ENCODE peak calls at places on chromosomes 3 and 15, in eight cellular contexts. O, Z, I, H, R, B, P and E are unnamed samples.

GRCh38 chr3:20698896-20699295 is 512.9 kb upstream of the SGO1 start:
- DNase-seq in O (no peak), Z (no peak), I (no peak), H (no peak), R (no peak), B (no peak), P (no peak), E (no peak)

GRCh38 chr15:100263031-100263430 is 78.7 kb downstream of the ADAMTS17 start:
- DNase-seq in O (no peak), Z (no peak), I (no peak), H (no peak), R (no peak), B (no peak), P (no peak), E (no peak)

GRCh38 chr3:143165211-143165610 is 45.6 kb downstream of the CHST2 start:
- DNase-seq in O (no peak), Z (no peak), I (no peak), H (no peak), R (no peak), B (no peak), P (no peak), E (no peak)

GRCh38 chr15:60444289-60444912 is 34.5 kb downstream of the ICE2 start:
- DNase-seq in O (no peak), Z (peak; percentile 51), I (no peak), H (no peak), R (peak; percentile 4), B (no peak), P (no peak), E (no peak)

GRCh38 chr15:33059184-33059583 is 135.3 kb downstream of the FMN1 start:
- DNase-seq in O (no peak), Z (peak; percentile 80), I (no peak), H (no peak), R (no peak), B (no peak), P (no peak), E (no peak)

GRCh38 chr3:142976621-142977398 is 13.3 kb upstream of the PAQR9 start:
- DNase-seq in O (peak; percentile 79), Z (peak; percentile 96), I (no peak), H (peak; percentile 56), R (peak; percentile 65), B (peak; percentile 88), P (peak; percentile 61), E (peak; percentile 92)

GRCh38 chr15:63301088-63301487 is 23.7 kb downstream of the APH1B start:
- DNase-seq in O (no peak), Z (no peak), I (no peak), H (no peak), R (no peak), B (no peak), P (no peak), E (no peak)

GRCh38 chr3:28575100-28575747 is 226.6 kb upstream of the AZI2 start:
- DNase-seq in O (peak; percentile 65), Z (no peak), I (no peak), H (no peak), R (no peak), B (peak; percentile 17), P (no peak), E (peak; percentile 74)

GRCh38 chr3:101853465-101853864 is 4.2 kb downstream of the NFKBIZ start:
- DNase-seq in O (no peak), Z (no peak), I (no peak), H (no peak), R (no peak), B (no peak), P (no peak), E (no peak)

GRCh38 chr3:123884258-123884831 is at the start of gene MYLK:
- DNase-seq in O (peak; percentile 88), Z (peak; percentile 95), I (no peak), H (peak; percentile 74), R (peak; percentile 60), B (peak; percentile 79), P (peak; percentile 61), E (peak; percentile 76)

GRCh38 chr15:45869034-45869668 is 234.3 kb downstream of the SQOR start:
- DNase-seq in O (no peak), Z (no peak), I (no peak), H (no peak), R (no peak), B (no peak), P (no peak), E (no peak)

GRCh38 chr3:176595307-176595706 is 602.0 kb downstream of the TBL1XR1 start:
- DNase-seq in O (no peak), Z (peak; percentile 24), I (no peak), H (no peak), R (no peak), B (no peak), P (no peak), E (no peak)

GRCh38 chr3:10551821-10552630 is 46.6 kb upstream of the ATP2B2 start:
- DNase-seq in O (peak; percentile 85), Z (peak; percentile 19), I (peak; percentile 79), H (peak; percentile 41), R (no peak), B (peak; percentile 22), P (peak; percentile 15), E (peak; percentile 48)

GRCh38 chr3:101825904-101826445 is 23.3 kb upstream of the NFKBIZ start:
- DNase-seq in O (no peak), Z (peak; percentile 45), I (no peak), H (no peak), R (no peak), B (no peak), P (no peak), E (no peak)

GRCh38 chr3:73070675-73071575 is 9.5 kb downstream of the EBLN2 start:
- DNase-seq in O (no peak), Z (peak; percentile 92), I (no peak), H (no peak), R (no peak), B (no peak), P (no peak), E (no peak)

GRCh38 chr3:76051145-76051544 is 265.8 kb upstream of the ZNF717 start:
- DNase-seq in O (no peak), Z (no peak), I (no peak), H (no peak), R (no peak), B (no peak), P (no peak), E (no peak)

GRCh38 chr3:146148468-146148931 is 12.5 kb downstream of the PLOD2 start:
- DNase-seq in O (no peak), Z (peak; percentile 47), I (no peak), H (no peak), R (no peak), B (no peak), P (no peak), E (no peak)

GRCh38 chr3:138254199-138254598 is 67.1 kb downstream of the ARMC8 start:
- DNase-seq in O (no peak), Z (no peak), I (no peak), H (no peak), R (peak; percentile 25), B (no peak), P (no peak), E (no peak)

DNA sequence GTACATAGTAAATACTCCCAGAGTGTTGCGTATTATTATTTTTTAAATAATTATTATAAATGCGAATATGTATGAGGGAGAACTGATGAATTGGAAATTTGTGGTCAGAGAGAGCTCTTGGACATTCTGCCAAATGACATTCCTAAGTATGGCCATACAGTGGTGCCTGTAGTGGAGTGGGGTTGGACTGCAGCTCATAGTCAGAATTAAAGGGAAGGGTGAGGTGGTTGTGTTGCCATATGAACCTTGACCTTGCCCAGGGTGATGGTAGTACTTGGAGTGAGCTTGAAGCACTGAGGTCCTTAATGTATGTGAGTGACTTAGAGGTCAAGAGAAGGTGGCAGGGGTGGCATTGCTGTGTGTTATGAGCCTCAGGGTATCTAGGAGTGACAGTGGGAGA is 26.1 kb downstream of the PDE8A start:
- DNase-seq in O (no peak), Z (no peak), I (no peak), H (no peak), R (no peak), B (no peak), P (no peak), E (no peak)
- H3K4me1 ChIP-seq in O (peaks cover 50% of the 10 kb centered on the region), Z (peaks cover 21% of the 10 kb centered on the region), I (peaks cover 11% of the 10 kb centered on the region), H (peaks cover 28% of the 10 kb centered on the region), R (peaks cover 4% of the 10 kb centered on the region), B (peaks cover 20% of the 10 kb centered on the region), P (peaks cover 4% of the 10 kb centered on the region), E (peaks cover 16% of the 10 kb centered on the region)

DNA sequence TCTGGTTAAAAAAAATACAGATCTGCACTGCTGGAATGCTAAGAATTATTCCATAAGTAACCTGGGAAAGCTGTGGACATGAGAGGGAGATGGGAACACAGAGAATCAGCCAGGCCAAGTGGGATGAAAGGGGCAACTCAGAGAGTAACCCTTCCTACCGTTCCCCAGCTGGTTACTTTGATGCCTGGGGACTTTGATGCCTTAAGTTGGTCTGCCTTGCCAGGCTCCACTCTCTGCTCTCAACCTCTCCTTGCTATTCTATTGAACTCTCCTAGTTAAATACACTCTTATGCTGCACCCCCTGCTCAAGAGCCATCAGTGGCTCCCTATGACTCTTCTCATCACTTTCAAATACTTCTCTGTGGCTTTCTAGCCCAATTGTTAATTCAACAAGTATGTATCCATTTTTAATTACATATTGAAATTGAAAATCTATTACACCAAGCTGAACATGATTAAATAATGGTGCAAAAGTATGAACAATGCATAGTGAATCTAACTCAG is 315.5 kb downstream of the TLE3 start:
- DNase-seq in O (no peak), Z (no peak), I (no peak), H (no peak), R (no peak), B (no peak), P (no peak), E (no peak)
- H3K4me3 ChIP-seq in O (no peak overlapping the region), Z (no peak overlapping the region), I (no peak overlapping the region), H (no peak overlapping the region), R (no peak overlapping the region), B (no peak overlapping the region), P (no peak overlapping the region), E (no peak overlapping the region)

DNA sequence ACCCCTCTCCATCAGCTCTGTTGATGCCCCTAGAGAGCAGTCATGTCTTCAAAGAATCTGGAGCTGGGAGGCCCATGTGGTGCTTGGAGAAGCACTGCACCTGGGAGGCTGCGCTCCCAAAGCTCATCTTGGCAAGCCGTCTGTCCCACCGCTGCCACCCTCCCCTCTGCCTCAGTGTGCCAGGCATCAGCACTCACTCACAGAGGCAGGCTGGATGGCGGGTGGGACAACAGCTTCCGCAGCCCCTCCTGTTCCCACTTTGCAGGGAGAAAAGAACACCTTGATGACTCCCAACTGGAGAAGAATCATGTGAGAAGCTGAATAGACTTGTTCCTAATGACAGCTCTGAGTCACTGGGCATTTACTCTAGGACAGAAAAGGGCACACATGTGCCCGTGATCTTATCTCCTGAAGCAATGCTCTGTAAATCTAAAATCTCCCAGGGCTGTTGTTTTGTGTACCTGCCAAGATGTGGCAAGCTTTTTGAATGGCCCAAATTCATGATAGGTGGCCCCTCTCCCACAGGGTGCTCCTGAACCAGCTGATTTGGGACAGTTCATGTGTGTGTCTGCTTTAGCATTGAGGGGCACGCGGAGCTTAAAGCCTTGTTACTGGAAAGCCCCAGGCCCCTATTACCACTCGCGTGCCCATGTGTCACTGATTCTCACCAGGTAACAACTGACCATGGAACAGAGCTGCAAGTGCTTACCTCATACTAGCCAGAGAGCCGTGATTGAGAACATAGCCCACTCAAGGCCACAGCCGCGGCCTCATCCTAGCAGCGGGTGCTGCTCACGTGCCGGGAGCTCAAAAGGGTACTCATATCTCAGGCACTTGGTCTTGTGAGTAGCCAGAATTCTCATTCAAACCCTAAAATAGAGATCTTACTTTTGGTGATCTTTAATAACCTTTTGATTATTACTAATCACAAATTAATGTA is 104.4 kb downstream of the DNAJB8 start:
- DNase-seq in O (no peak), Z (no peak), I (no peak), H (no peak), R (no peak), B (no peak), P (no peak), E (peak; percentile 36)
- H3K4me1 ChIP-seq in O (no peaks in the 10 kb centered on the region), Z (peaks cover 10% of the 10 kb centered on the region), I (no peaks in the 10 kb centered on the region), H (no peaks in the 10 kb centered on the region), R (peaks cover 6% of the 10 kb centered on the region), B (peaks cover 4% of the 10 kb centered on the region), P (peaks cover 2% of the 10 kb centered on the region), E (peaks cover 8% of the 10 kb centered on the region)

GRCh38 chr3:98482717-98483482 is 14.6 kb upstream of the OR5K2 start:
- DNase-seq in O (no peak), Z (no peak), I (no peak), H (no peak), R (peak; percentile 92), B (no peak), P (peak; percentile 67), E (no peak)

GRCh38 chr3:98483626-98484025 is 13.9 kb upstream of the OR5K2 start:
- DNase-seq in O (no peak), Z (no peak), I (no peak), H (no peak), R (no peak), B (no peak), P (peak; percentile 37), E (no peak)
- H3K4me3 ChIP-seq in O (no peak overlapping the region), Z (no peak overlapping the region), I (no peak overlapping the region), H (no peak overlapping the region), R (no peak overlapping the region), B (no peak overlapping the region), P (peak overlapping the region; percentile 10), E (no peak overlapping the region)